ENCODE peak calls at places on chromosomes 12 and 14, in ten cellular contexts. G is tibial artery, D is breast epithelium, R is transverse colon, L is OCI-LY7, M is Peyer's patch, S is PC-9, T is endothelial cell of umbilical vein, A is HepG2, K is ovary. Y is an unnamed sample.

GRCh38 chr12:43749016-43749415 is 9.6 kb downstream of the PUS7L start:
- DNase-seq in G (no peak), D (no peak), R (no peak), L (no peak), M (no peak), S (no peak), T (no peak), A (no peak), K (no peak), Y (no peak)

GRCh38 chr14:53840444-53840843 is 116.2 kb downstream of the BMP4 start:
- DNase-seq in G (no peak), D (no peak), R (no peak), L (no peak), M (no peak), S (peak; percentile 80), T (peak; percentile 86), A (peak; percentile 35), K (no peak), Y (no peak)

GRCh38 chr12:47885012-47885501 is 19.7 kb downstream of the VDR start:
- DNase-seq in G (no peak), D (no peak), R (no peak), L (no peak), M (no peak), S (no peak), T (no peak), A (no peak), K (no peak), Y (no peak)

GRCh38 chr12:130965668-130966067 is 12.0 kb downstream of the ADGRD1 start:
- DNase-seq in G (no peak), D (no peak), R (no peak), L (no peak), M (no peak), S (no peak), T (no peak), A (no peak), K (no peak), Y (no peak)

GRCh38 chr14:33668066-33668465 is 282.8 kb downstream of the EGLN3 start:
- DNase-seq in G (no peak), D (no peak), R (no peak), L (no peak), M (no peak), S (no peak), T (no peak), A (no peak), K (no peak), Y (no peak)

GRCh38 chr14:52602131-52602530 is 49.5 kb downstream of the GPR137C start:
- DNase-seq in G (no peak), D (no peak), R (no peak), L (no peak), M (no peak), S (no peak), T (no peak), A (no peak), K (no peak), Y (no peak)

GRCh38 chr12:40225984-40226602 is 1.3 kb downstream of the LRRK2 start:
- DNase-seq in G (no peak), D (no peak), R (no peak), L (peak; percentile 95), M (no peak), S (no peak), T (no peak), A (no peak), K (no peak), Y (no peak)

GRCh38 chr14:97995038-97995437 is 1197.9 kb downstream of the VRK1 start:
- DNase-seq in G (no peak), D (no peak), R (no peak), L (no peak), M (no peak), S (no peak), T (no peak), A (no peak), K (no peak), Y (no peak)

GRCh38 chr12:81147286-81147919 is 69.5 kb downstream of the ACSS3 start:
- DNase-seq in G (no peak), D (no peak), R (no peak), L (no peak), M (no peak), S (no peak), T (no peak), A (peak; percentile 25), K (no peak), Y (no peak)

GRCh38 chr14:56002876-56003625 is 115.2 kb upstream of the PELI2 start:
- DNase-seq in G (no peak), D (no peak), R (no peak), L (no peak), M (no peak), S (no peak), T (no peak), A (no peak), K (no peak), Y (no peak)

GRCh38 chr12:47244730-47245285 is 165.0 kb upstream of the AMIGO2 start:
- DNase-seq in G (no peak), D (no peak), R (no peak), L (no peak), M (no peak), S (peak; percentile 51), T (no peak), A (no peak), K (no peak), Y (no peak)

GRCh38 chr12:112170971-112171596 is 45.7 kb downstream of the TRAFD1 start:
- DNase-seq in G (no peak), D (peak; percentile 47), R (no peak), L (no peak), M (no peak), S (no peak), T (no peak), A (no peak), K (no peak), Y (no peak)

GRCh38 chr14:79293482-79293881 is 917.8 kb downstream of the DIO2 start:
- DNase-seq in G (no peak), D (no peak), R (no peak), L (no peak), M (no peak), S (no peak), T (no peak), A (no peak), K (no peak), Y (no peak)

GRCh38 chr12:6612652-6613014 is 5.5 kb upstream of the CHD4 start:
- DNase-seq in G (no peak), D (no peak), R (no peak), L (peak; percentile 78), M (no peak), S (peak; percentile 45), T (no peak), A (no peak), K (no peak), Y (no peak)

GRCh38 chr12:6614513-6615177 is 7.5 kb upstream of the CHD4 start:
- DNase-seq in G (no peak), D (no peak), R (no peak), L (no peak), M (no peak), S (no peak), T (no peak), A (no peak), K (no peak), Y (no peak)

GRCh38 chr12:6613015-6613775 is 6.0 kb upstream of the CHD4 start:
- DNase-seq in G (peak; percentile 76), D (peak; percentile 82), R (peak; percentile 86), L (peak; percentile 30), M (peak; percentile 72), S (peak; percentile 71), T (peak; percentile 28), A (peak; percentile 62), K (peak; percentile 91), Y (peak; percentile 91)

GRCh38 chr12:6613776-6614512 is 6.8 kb upstream of the CHD4 start:
- DNase-seq in G (peak; percentile 95), D (peak; percentile 93), R (peak; percentile 90), L (peak; percentile 42), M (peak; percentile 90), S (peak; percentile 91), T (peak; percentile 87), A (peak; percentile 97), K (peak; percentile 96), Y (peak; percentile 97)

GRCh38 chr12:6612247-6612646 is 5.1 kb upstream of the CHD4 start:
- DNase-seq in G (no peak), D (no peak), R (no peak), L (peak; percentile 69), M (no peak), S (no peak), T (no peak), A (no peak), K (peak; percentile 45), Y (no peak)
- H3K4me3 ChIP-seq in G (no peak overlapping the region), D (peak overlapping the region; percentile 25), R (no peak overlapping the region), L (peak overlapping the region; percentile 54), M (peak overlapping the region; percentile 10), S (peak overlapping the region; percentile 50), T (no peak overlapping the region), A (peak overlapping the region; percentile 75), K (no peak overlapping the region), Y (peak overlapping the region; percentile 59)

GRCh38 chr12:92926549-92926948 is 2.5 kb downstream of the EEA1 start:
- DNase-seq in G (no peak), D (no peak), R (no peak), L (no peak), M (no peak), S (no peak), T (no peak), A (no peak), K (no peak), Y (no peak)
- H3K27ac ChIP-seq in G (peak overlapping the region; percentile 100), D (peak overlapping the region; percentile 98), R (peak overlapping the region; percentile 99), L (no peak overlapping the region), M (no peak overlapping the region), S (peak overlapping the region; percentile 76), T (no peak overlapping the region), A (no peak overlapping the region), K (no peak overlapping the region), Y (peak overlapping the region; percentile 99)

DNA sequence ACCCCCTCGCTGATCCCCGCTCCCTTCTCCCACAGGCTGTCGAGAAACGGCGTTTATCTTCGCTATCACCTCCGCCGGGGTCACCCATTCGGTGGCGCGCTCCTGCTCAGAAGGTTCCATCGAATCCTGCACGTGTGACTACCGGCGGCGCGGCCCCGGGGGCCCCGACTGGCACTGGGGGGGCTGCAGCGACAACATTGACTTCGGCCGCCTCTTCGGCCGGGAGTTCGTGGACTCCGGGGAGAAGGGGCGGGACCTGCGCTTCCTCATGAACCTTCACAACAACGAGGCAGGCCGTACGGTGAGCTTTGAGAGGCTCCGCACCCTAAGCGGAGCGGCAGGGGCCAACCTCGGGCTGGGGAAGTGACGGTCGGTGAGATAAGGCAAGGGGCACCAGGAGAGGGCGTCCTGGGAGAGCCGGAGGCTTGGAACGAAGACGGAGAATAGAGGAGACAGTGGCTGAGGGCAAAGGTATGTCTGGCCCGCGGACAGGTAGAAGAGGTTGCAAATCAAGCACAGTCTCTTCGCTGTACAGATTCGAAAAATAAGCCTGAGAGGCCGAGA is 2.3 kb downstream of the WNT1 start:
- DNase-seq in G (no peak), D (no peak), R (peak; percentile 53), L (no peak), M (peak; percentile 72), S (no peak), T (no peak), A (no peak), K (no peak), Y (no peak)
- TF ChIP-seq CTCF in G (no peak), D (no peak), R (no peak), L (peak; percentile 30), M (peak; percentile 24), S (no peak), T (no peak), A (peak; percentile 63), K (no peak), Y (no peak)

DNA sequence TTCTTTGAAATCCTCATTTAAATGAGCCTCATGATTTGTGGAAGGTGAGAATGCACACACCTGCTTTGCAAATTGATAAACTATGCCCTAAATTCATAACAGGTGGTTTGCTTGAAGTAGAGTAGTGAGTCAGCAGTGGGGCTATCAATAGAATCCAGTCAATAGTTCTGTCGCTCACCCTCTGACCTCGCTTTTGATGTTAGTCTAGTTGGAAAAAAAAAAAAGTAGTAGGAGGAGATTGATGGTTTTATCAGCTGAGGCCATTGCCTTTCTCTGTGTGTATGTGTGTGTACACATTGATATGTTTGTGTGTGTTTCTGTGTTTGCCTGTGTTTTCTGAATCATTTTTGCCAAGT is 267.3 kb downstream of the SNAPC1 start:
- DNase-seq in G (no peak), D (no peak), R (no peak), L (no peak), M (no peak), S (no peak), T (no peak), A (no peak), K (no peak), Y (no peak)
- H3K4me3 ChIP-seq in G (no peak overlapping the region), D (no peak overlapping the region), R (no peak overlapping the region), L (no peak overlapping the region), M (no peak overlapping the region), S (no peak overlapping the region), T (no peak overlapping the region), A (no peak overlapping the region), K (no peak overlapping the region), Y (no peak overlapping the region)